ENCODE peak calls at places on chromosomes 11 and 22, in six cellular contexts. A is kidney, V is fibroblast of lung, D is body of pancreas, R is tibial nerve, B is Peyer's patch. E is an unnamed sample.

GRCh38 chr11:84103096-84103495 is 816.9 kb upstream of the CCDC90B start:
- DNase-seq in A (no peak), V (no peak), B (no peak), D (no peak), R (no peak), E (no peak)

GRCh38 chr11:32309541-32310217 is 125.7 kb downstream of the WT1 start:
- DNase-seq in V (no peak), D (no peak), B (no peak), A (no peak), R (no peak), E (no peak)

GRCh38 chr11:46410021-46410420 is 18.4 kb upstream of the CHRM4 start:
- DNase-seq in V (no peak), A (no peak), B (no peak), R (no peak), D (no peak), E (no peak)

GRCh38 chr11:77074205-77074604 is 7.4 kb downstream of the CAPN5 start:
- DNase-seq in B (no peak), D (peak; percentile 40), V (no peak), A (no peak), R (no peak), E (no peak)

GRCh38 chr11:8290122-8290810 is 26.6 kb upstream of the LMO1 start:
- DNase-seq in V (no peak), B (no peak), R (no peak), A (no peak), D (peak; percentile 9), E (no peak)

GRCh38 chr11:44910591-44910990 is 40.1 kb downstream of the TP53I11 start:
- DNase-seq in D (no peak), V (no peak), A (no peak), R (no peak), B (no peak), E (no peak)

GRCh38 chr22:46035742-46036557 is 59.0 kb upstream of the WNT7B start:
- DNase-seq in A (peak; percentile 100), R (peak; percentile 99), V (peak; percentile 97), D (peak; percentile 100), B (peak; percentile 100), E (peak; percentile 100)

GRCh38 chr11:60871378-60872061 is 4.2 kb downstream of the ZP1 start:
- DNase-seq in R (no peak), A (no peak), D (no peak), B (no peak), V (peak; percentile 11), E (no peak)

GRCh38 chr11:46277623-46278386 is at the start of gene CREB3L1:
- DNase-seq in D (peak; percentile 42), R (no peak), V (peak; percentile 17), A (peak; percentile 73), B (no peak), E (no peak)

GRCh38 chr22:33923660-33924246 is 3.5 kb upstream of the LARGE1 start:
- DNase-seq in B (peak; percentile 64), R (peak; percentile 33), A (no peak), D (peak; percentile 74), V (peak; percentile 59), E (peak; percentile 77)

GRCh38 chr11:27995082-27995481 is 112.9 kb downstream of the KIF18A start:
- DNase-seq in A (no peak), V (no peak), R (no peak), B (no peak), D (no peak), E (no peak)

GRCh38 chr22:42997577-42997976 is 17.4 kb downstream of the PACSIN2 start:
- DNase-seq in B (no peak), D (no peak), R (no peak), A (no peak), V (no peak), E (no peak)

GRCh38 chr11:57269580-57270021 is 32.6 kb upstream of the APLNR start:
- DNase-seq in V (no peak), D (no peak), A (peak; percentile 75), R (no peak), B (no peak), E (no peak)

GRCh38 chr11:66282468-66283455 is 4.8 kb downstream of the CNIH2 start:
- DNase-seq in B (peak; percentile 100), V (peak; percentile 94), A (peak; percentile 100), R (peak; percentile 98), D (peak; percentile 99), E (peak; percentile 100)
- H3K27ac ChIP-seq in B (no peak overlapping the region), V (peak overlapping the region; percentile 32), A (no peak overlapping the region), R (no peak overlapping the region), D (no peak overlapping the region), E (no peak overlapping the region)

GRCh38 chr22:37329239-37330140 is 47.2 kb downstream of the CYTH4 start:
- DNase-seq in A (no peak), B (no peak), D (no peak), V (peak; percentile 62), R (no peak), E (no peak)

GRCh38 chr22:37328017-37328416 is 45.7 kb downstream of the CYTH4 start:
- DNase-seq in B (no peak), A (no peak), V (peak; percentile 92), D (no peak), R (no peak), E (no peak)

GRCh38 chr22:37331811-37332536 is 49.7 kb downstream of the CYTH4 start:
- DNase-seq in D (no peak), A (no peak), R (no peak), V (no peak), B (no peak), E (no peak)

GRCh38 chr22:37331034-37331428 is 48.7 kb downstream of the CYTH4 start:
- DNase-seq in V (peak; percentile 79), R (no peak), B (no peak), A (no peak), D (no peak), E (no peak)

GRCh38 chr22:37330200-37331033 is 48.1 kb downstream of the CYTH4 start:
- DNase-seq in A (no peak), V (peak; percentile 91), R (no peak), B (peak; percentile 38), D (peak; percentile 44), E (peak; percentile 76)
- H3K4me1 ChIP-seq in A (peaks cover 6% of the 10 kb centered on the region), V (peaks cover 6% of the 10 kb centered on the region), R (peaks cover 8% of the 10 kb centered on the region), B (no peaks in the 10 kb centered on the region), D (peaks cover 25% of the 10 kb centered on the region), E (no peaks in the 10 kb centered on the region)

DNA sequence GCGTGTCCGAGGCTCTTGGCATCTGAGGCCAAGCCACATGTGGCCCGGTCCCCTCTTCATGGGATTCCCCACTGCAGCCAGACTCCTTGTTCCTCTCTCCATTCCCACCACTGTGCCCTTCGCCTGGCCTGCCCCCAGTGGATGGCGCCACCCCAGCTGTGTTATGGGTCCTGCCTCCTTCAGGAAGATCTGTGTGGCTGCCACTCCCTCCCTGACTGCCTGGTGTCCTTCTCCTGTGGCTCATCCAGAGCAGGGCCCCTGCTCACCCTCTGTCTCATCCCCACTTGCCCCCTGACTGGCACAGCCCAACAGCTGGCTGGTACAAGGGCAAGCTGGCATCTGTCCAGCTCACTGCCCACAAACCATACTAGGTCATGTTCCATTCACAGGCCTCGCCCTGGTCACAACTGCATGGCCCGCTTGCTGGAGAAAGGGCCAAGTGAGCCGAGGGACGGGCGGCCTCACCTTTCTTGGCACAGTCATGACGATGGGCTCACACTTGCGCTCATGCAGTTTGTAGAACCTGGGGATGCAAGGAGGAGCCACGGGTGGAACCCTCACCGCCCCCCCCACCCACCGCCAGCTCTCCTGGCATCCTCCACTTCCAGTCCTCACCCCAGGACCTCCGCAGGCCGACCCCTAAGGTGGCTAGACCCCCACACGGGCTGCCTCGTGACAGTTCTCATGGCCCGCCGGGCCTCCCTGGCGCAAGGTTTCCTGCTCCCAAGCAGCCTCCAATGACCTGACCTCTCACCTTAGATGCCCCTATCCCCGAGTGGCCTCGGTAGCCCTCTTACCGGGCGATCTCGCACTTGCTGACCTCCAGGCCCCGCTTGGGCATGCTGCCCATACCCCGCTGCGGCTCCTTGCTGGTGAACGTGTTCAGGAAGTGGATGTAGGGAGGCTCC is 2.1 kb upstream of the PTPRCAP start:
- DNase-seq in V (no peak), D (no peak), A (peak; percentile 86), B (peak; percentile 64), R (no peak), E (no peak)
- TF ChIP-seq CTCF in V (no peak), D (no peak), A (no peak), B (peak; percentile 13), R (no peak), E (no peak)

GRCh38 chr11:15179167-15179566 is 64.4 kb downstream of the INSC start:
- DNase-seq in V (peak; percentile 49), D (no peak), R (no peak), B (no peak), A (no peak), E (no peak)
- H3K27ac ChIP-seq in V (peak overlapping the region; percentile 44), D (no peak overlapping the region), R (no peak overlapping the region), B (no peak overlapping the region), A (no peak overlapping the region), E (no peak overlapping the region)